ENCODE peak calls at places on chromosomes 12 and 14, in four cellular contexts. F is H1, Z is IMR-90, A is H9. S is an unnamed sample.

GRCh38 chr14:23141706-23142467 is 22.8 kb upstream of the CEBPE start:
- DNase-seq in Z (peak), F (no peak), A (no peak), S (peak)

GRCh38 chr12:118884226-118884625 is 97.1 kb upstream of the SRRM4 start:
- DNase-seq in Z (no peak), A (no peak), F (no peak), S (peak)

GRCh38 chr12:27821259-27821973 is 41.4 kb upstream of the MANSC4 start:
- DNase-seq in Z (peak), F (no peak), A (peak), S (peak)

GRCh38 chr14:101521306-101521935 is 39.9 kb upstream of the DIO3 start:
- DNase-seq in A (no peak), F (no peak), Z (no peak), S (no peak)

GRCh38 chr12:104576178-104576778 is 119.5 kb downstream of the CHST11 start:
- DNase-seq in Z (no peak), A (no peak), F (no peak), S (no peak)

GRCh38 chr14:68157971-68158371 is 338.4 kb downstream of the RAD51B start:
- DNase-seq in F (no peak), A (no peak), Z (peak), S (no peak)

GRCh38 chr14:68042002-68042401 is 222.4 kb downstream of the RAD51B start:
- DNase-seq in F (no peak), Z (no peak), A (no peak), S (no peak)

GRCh38 chr12:112676526-112676925 is 115.0 kb upstream of the RPH3A start:
- DNase-seq in F (no peak), A (no peak), Z (no peak), S (peak)

GRCh38 chr14:42224053-42224888 is 617.6 kb downstream of the LRFN5 start:
- DNase-seq in A (peak), F (peak), Z (peak), S (peak)

GRCh38 chr14:96829791-96830190 is 32.6 kb downstream of the VRK1 start:
- DNase-seq in Z (no peak), F (no peak), A (no peak), S (no peak)

GRCh38 chr14:54348001-54348611 is 48.7 kb upstream of the CDKN3 start:
- DNase-seq in Z (peak), F (no peak), A (no peak), S (peak)

GRCh38 chr12:68013181-68013580 is 23.9 kb downstream of the IFNG-AS1 start:
- DNase-seq in A (no peak), Z (no peak), F (no peak), S (no peak)

GRCh38 chr14:94646481-94646880 is 34.3 kb downstream of the SERPINA3 start:
- DNase-seq in F (no peak), A (no peak), Z (peak), S (peak)

GRCh38 chr14:102144914-102145313 is 5.2 kb downstream of the WDR20 start:
- DNase-seq in F (no peak), A (no peak), Z (no peak), S (no peak)

GRCh38 chr12:100795193-100796179 is 910 bp downstream of the ANO4 start:
- DNase-seq in A (no peak), F (no peak), Z (no peak), S (peak)

GRCh38 chr12:26100966-26101744 is 23.7 kb downstream of the BHLHE41 start:
- DNase-seq in Z (no peak), A (no peak), F (no peak), S (no peak)

GRCh38 chr12:124862768-124863408 is 776 bp downstream of the SCARB1 start:
- DNase-seq in A (no peak), F (no peak), Z (no peak), S (peak)

GRCh38 chr12:94525951-94526350 is 66.3 kb upstream of the CEP83 start:
- DNase-seq in Z (no peak), F (no peak), A (no peak), S (no peak)
- H3K56ac ChIP-seq in Z (no peak), F (no peak), A (no peak), S (no peak)

GRCh38 chr12:106791531-106791930 is 17.0 kb downstream of the RIC8B start:
- DNase-seq in Z (no peak), A (no peak), F (no peak), S (no peak)

GRCh38 chr12:106790020-106790419 is 15.5 kb downstream of the RIC8B start:
- DNase-seq in F (no peak), Z (no peak), A (no peak), S (no peak)

GRCh38 chr12:106794369-106794768 is 19.9 kb downstream of the RIC8B start:
- DNase-seq in Z (peak), F (no peak), A (no peak), S (no peak)
- H3K56ac ChIP-seq in Z (no peak), F (no peak), A (no peak), S (no peak)

DNA sequence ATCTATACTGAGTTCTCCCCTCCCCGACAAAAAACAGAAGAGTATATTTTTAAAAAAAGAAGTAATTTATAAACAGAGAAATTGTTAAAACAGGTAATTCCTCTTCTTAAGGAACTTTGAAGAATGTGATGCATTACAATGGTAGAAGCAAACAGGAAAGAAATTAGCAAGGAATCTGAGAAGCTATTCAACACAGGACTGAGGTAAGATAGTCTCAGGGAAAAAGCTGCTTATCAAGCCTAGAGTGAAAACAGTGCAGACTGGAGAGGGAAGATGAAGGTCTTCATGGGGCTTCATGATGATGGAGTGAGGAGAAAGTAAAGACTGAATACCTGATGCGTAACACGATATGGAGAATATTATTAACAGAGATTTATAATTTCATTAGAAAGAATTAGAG is 880.0 kb downstream of the SLC16A7 start:
- DNase-seq in F (no peak), A (no peak), Z (no peak), S (peak)
- H3K56ac ChIP-seq in F (no peak), A (no peak), Z (no peak), S (no peak)

GRCh38 chr12:33593753-33594152 is 154.1 kb upstream of the SYT10 start:
- DNase-seq in A (no peak), F (no peak), Z (no peak), S (no peak)
- H3K56ac ChIP-seq in A (no peak), F (no peak), Z (no peak), S (no peak)

DNA sequence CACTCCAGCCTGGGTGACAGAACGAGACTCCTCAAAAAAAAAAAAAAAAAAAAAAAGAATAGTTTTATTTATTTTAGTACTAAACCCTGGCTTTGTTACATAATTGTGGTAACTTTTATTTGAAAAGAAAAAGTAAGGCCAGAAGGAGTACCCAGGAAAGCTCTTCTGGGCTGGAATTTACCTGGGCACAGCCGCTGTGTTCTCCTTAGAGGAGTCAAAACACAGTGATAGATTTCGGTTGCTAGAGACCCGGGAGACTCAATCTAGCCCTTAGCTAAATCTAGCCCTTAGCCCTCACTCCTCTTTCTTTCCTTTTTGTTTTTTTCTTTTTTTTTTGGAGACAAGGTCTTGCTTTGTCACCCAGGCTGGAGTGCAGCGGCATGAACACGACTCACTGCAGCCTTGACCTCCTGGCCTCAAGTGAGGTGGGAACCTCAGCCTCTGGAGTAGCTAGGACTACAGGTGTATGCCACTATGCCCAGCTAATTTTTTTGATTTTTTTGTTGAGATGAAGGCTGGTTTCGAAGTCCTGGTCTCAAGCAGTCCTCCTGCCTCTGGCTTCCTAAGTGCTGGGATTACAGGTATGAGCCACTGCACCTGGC is 49.7 kb downstream of the SYNE2 start:
- DNase-seq in A (no peak), Z (no peak), F (no peak), S (no peak)
- H3K56ac ChIP-seq in A (no peak), Z (no peak), F (no peak), S (no peak)

GRCh38 chr12:52760623-52761022 is 16.5 kb downstream of the KRT76 start:
- DNase-seq in Z (no peak), F (no peak), A (no peak), S (no peak)

GRCh38 chr12:52757449-52758176 is 19.5 kb downstream of the KRT76 start:
- DNase-seq in Z (no peak), A (no peak), F (no peak), S (no peak)

GRCh38 chr12:52761802-52762201 is 15.3 kb downstream of the KRT76 start:
- DNase-seq in F (no peak), A (no peak), Z (no peak), S (no peak)

GRCh38 chr12:52759218-52759617 is 17.9 kb downstream of the KRT76 start:
- DNase-seq in Z (no peak), A (no peak), F (no peak), S (no peak)

DNA sequence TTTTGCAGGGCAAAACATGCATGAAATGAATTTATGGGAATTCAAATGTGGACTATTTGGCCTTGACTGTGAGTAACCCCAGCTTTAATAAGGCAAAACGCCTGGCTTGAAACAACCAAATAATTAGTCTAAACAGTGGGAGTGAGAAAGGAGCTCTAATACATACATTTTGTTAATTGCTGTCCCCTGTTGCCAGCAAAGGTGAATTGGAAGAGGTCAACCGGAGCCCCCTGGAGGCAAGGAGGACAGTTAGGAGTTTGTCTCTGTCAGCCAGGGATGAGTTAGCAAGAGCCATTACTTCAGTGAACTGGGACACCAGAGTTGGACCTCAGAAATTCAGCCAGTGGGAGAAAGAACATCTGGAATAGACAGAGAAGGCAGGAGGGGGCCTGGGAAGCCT is 17.4 kb downstream of the KRT76 start:
- DNase-seq in F (no peak), A (no peak), Z (no peak), S (no peak)
- H3K56ac ChIP-seq in F (no peak), A (no peak), Z (no peak), S (no peak)

S was measured in mesendoderm.